ENCODE peak calls at places on chromosomes 16 and 17, in ten cellular contexts. One of them, this sample, is unnamed.

GRCh38 chr17:5500804-5501391 is 14.5 kb downstream of the MIS12 start:
- DNase-seq in body of pancreas: peak
- DNase-seq in prostate gland: peak
- DNase-seq in testis: peak
- DNase-seq in A549: peak
- DNase-seq in H1: peak
- DNase-seq in right lobe of liver: peak
- DNase-seq in sigmoid colon: peak
- DNase-seq in adrenal gland: peak
- DNase-seq in ovary: peak
- DNase-seq in this sample: peak

GRCh38 chr17:77872199-77872598 is 86.3 kb upstream of the TNRC6C start:
- DNase-seq in body of pancreas: no peak
- DNase-seq in prostate gland: no peak
- DNase-seq in testis: no peak
- DNase-seq in A549: no peak
- DNase-seq in H1: no peak
- DNase-seq in right lobe of liver: no peak
- DNase-seq in sigmoid colon: no peak
- DNase-seq in adrenal gland: no peak
- DNase-seq in ovary: no peak
- DNase-seq in this sample: no peak

GRCh38 chr17:5260542-5260941 is 21.5 kb upstream of the RABEP1 start:
- DNase-seq in body of pancreas: no peak
- DNase-seq in prostate gland: no peak
- DNase-seq in testis: no peak
- DNase-seq in A549: no peak
- DNase-seq in H1: no peak
- DNase-seq in right lobe of liver: no peak
- DNase-seq in sigmoid colon: no peak
- DNase-seq in adrenal gland: no peak
- DNase-seq in ovary: no peak
- DNase-seq in this sample: no peak

GRCh38 chr17:79852748-79853147 is 13.5 kb upstream of the CBX4 start:
- DNase-seq in body of pancreas: peak
- DNase-seq in prostate gland: no peak
- DNase-seq in testis: no peak
- DNase-seq in A549: peak
- DNase-seq in H1: no peak
- DNase-seq in right lobe of liver: no peak
- DNase-seq in sigmoid colon: no peak
- DNase-seq in adrenal gland: no peak
- DNase-seq in ovary: no peak
- DNase-seq in this sample: no peak

GRCh38 chr17:3549610-3550162 is 7.9 kb downstream of the TRPV3 start:
- DNase-seq in body of pancreas: no peak
- DNase-seq in prostate gland: no peak
- DNase-seq in testis: no peak
- DNase-seq in A549: no peak
- DNase-seq in H1: no peak
- DNase-seq in right lobe of liver: no peak
- DNase-seq in sigmoid colon: no peak
- DNase-seq in adrenal gland: no peak
- DNase-seq in ovary: no peak
- DNase-seq in this sample: no peak

GRCh38 chr16:5944971-5945370 is 847.4 kb upstream of the EEF2KMT start:
- DNase-seq in body of pancreas: no peak
- DNase-seq in prostate gland: no peak
- DNase-seq in testis: no peak
- DNase-seq in A549: no peak
- DNase-seq in H1: no peak
- DNase-seq in right lobe of liver: no peak
- DNase-seq in sigmoid colon: no peak
- DNase-seq in adrenal gland: no peak
- DNase-seq in ovary: no peak
- DNase-seq in this sample: no peak

GRCh38 chr17:56635640-56636039 is 42.1 kb downstream of the NOG start:
- DNase-seq in body of pancreas: no peak
- DNase-seq in prostate gland: no peak
- DNase-seq in testis: no peak
- DNase-seq in A549: no peak
- DNase-seq in H1: no peak
- DNase-seq in right lobe of liver: no peak
- DNase-seq in sigmoid colon: no peak
- DNase-seq in adrenal gland: no peak
- DNase-seq in ovary: no peak
- DNase-seq in this sample: no peak

GRCh38 chr16:86517033-86517432 is 6.7 kb downstream of the FOXF1 start:
- DNase-seq in body of pancreas: no peak
- DNase-seq in prostate gland: no peak
- DNase-seq in testis: no peak
- DNase-seq in A549: no peak
- DNase-seq in H1: no peak
- DNase-seq in right lobe of liver: no peak
- DNase-seq in sigmoid colon: peak
- DNase-seq in adrenal gland: no peak
- DNase-seq in ovary: no peak
- DNase-seq in this sample: no peak

GRCh38 chr16:15847621-15848175 is 9.1 kb downstream of the MYH11 start:
- DNase-seq in body of pancreas: no peak
- DNase-seq in prostate gland: no peak
- DNase-seq in testis: no peak
- DNase-seq in A549: no peak
- DNase-seq in H1: no peak
- DNase-seq in right lobe of liver: no peak
- DNase-seq in sigmoid colon: peak
- DNase-seq in adrenal gland: no peak
- DNase-seq in ovary: no peak
- DNase-seq in this sample: no peak

GRCh38 chr17:164536-165235 is 16.8 kb downstream of the DOC2B start:
- DNase-seq in body of pancreas: peak
- DNase-seq in prostate gland: no peak
- DNase-seq in testis: peak
- DNase-seq in A549: peak
- DNase-seq in H1: no peak
- DNase-seq in right lobe of liver: peak
- DNase-seq in sigmoid colon: no peak
- DNase-seq in adrenal gland: peak
- DNase-seq in ovary: peak
- DNase-seq in this sample: no peak

GRCh38 chr16:57544129-57544653 is 1.7 kb downstream of the ADGRG5 start:
- DNase-seq in body of pancreas: peak
- DNase-seq in prostate gland: no peak
- DNase-seq in testis: no peak
- DNase-seq in A549: no peak
- DNase-seq in H1: no peak
- DNase-seq in right lobe of liver: peak
- DNase-seq in sigmoid colon: no peak
- DNase-seq in adrenal gland: peak
- DNase-seq in ovary: no peak
- DNase-seq in this sample: peak

GRCh38 chr16:53087101-53087500 is 32.3 kb downstream of the CHD9 start:
- DNase-seq in body of pancreas: no peak
- DNase-seq in prostate gland: no peak
- DNase-seq in testis: no peak
- DNase-seq in A549: no peak
- DNase-seq in H1: no peak
- DNase-seq in right lobe of liver: no peak
- DNase-seq in sigmoid colon: no peak
- DNase-seq in adrenal gland: no peak
- DNase-seq in ovary: no peak
- DNase-seq in this sample: no peak

GRCh38 chr16:84635702-84636101 is 12.6 kb upstream of the KLHL36 start:
- DNase-seq in body of pancreas: no peak
- DNase-seq in prostate gland: no peak
- DNase-seq in testis: no peak
- DNase-seq in A549: no peak
- DNase-seq in H1: no peak
- DNase-seq in right lobe of liver: no peak
- DNase-seq in sigmoid colon: no peak
- DNase-seq in adrenal gland: no peak
- DNase-seq in ovary: no peak
- DNase-seq in this sample: no peak

GRCh38 chr17:80095038-80095843 is 6.1 kb upstream of the GAA start:
- DNase-seq in body of pancreas: no peak
- DNase-seq in prostate gland: no peak
- DNase-seq in testis: no peak
- DNase-seq in A549: no peak
- DNase-seq in H1: no peak
- DNase-seq in right lobe of liver: peak
- DNase-seq in sigmoid colon: peak
- DNase-seq in adrenal gland: no peak
- DNase-seq in ovary: no peak
- DNase-seq in this sample: no peak

DNA sequence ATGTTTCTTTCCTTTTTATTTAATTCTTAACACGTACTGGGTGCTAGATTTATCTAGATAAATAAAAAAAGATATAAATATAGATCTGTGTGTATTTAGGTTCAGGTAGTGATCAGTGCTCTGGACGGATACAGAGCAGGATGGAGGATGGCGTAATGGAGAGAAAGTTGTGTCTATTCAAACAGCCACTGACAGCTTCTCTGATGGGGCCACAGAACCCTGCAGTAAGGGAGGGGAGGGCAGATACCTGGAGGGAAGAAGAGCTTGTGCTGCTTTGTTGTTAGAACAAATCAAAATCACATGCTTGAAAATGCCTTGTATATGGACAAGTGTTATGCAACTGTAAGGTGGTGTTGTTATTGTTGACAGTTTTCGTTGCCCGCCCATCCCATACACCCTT is 170.2 kb downstream of the UTP18 start:
- DNase-seq in body of pancreas: no peak
- DNase-seq in prostate gland: no peak
- DNase-seq in testis: no peak
- DNase-seq in A549: no peak
- DNase-seq in H1: no peak
- DNase-seq in right lobe of liver: no peak
- DNase-seq in sigmoid colon: no peak
- DNase-seq in adrenal gland: no peak
- DNase-seq in ovary: no peak
- DNase-seq in this sample: no peak
- H3K27ac ChIP-seq in body of pancreas: no peak
- H3K27ac ChIP-seq in prostate gland: no peak
- H3K27ac ChIP-seq in testis: no peak
- H3K27ac ChIP-seq in A549: no peak
- H3K27ac ChIP-seq in H1: no peak
- H3K27ac ChIP-seq in right lobe of liver: no peak
- H3K27ac ChIP-seq in sigmoid colon: no peak
- H3K27ac ChIP-seq in adrenal gland: no peak
- H3K27ac ChIP-seq in ovary: no peak
- H3K27ac ChIP-seq in this sample: no peak

GRCh38 chr16:29809031-29809747 is 2.8 kb upstream of the PRRT2 start:
- DNase-seq in body of pancreas: no peak
- DNase-seq in prostate gland: no peak
- DNase-seq in testis: no peak
- DNase-seq in A549: no peak
- DNase-seq in H1: no peak
- DNase-seq in right lobe of liver: no peak
- DNase-seq in sigmoid colon: no peak
- DNase-seq in adrenal gland: peak
- DNase-seq in ovary: peak
- DNase-seq in this sample: no peak
- H3K4me3 ChIP-seq in body of pancreas: no peak
- H3K4me3 ChIP-seq in prostate gland: peak
- H3K4me3 ChIP-seq in testis: no peak
- H3K4me3 ChIP-seq in A549: no peak
- H3K4me3 ChIP-seq in H1: peak
- H3K4me3 ChIP-seq in right lobe of liver: no peak
- H3K4me3 ChIP-seq in sigmoid colon: no peak
- H3K4me3 ChIP-seq in adrenal gland: no peak
- H3K4me3 ChIP-seq in ovary: no peak
- H3K4me3 ChIP-seq in this sample: peak

GRCh38 chr16:81315271-81316175 is 761 bp downstream of the GAN start:
- DNase-seq in body of pancreas: peak
- DNase-seq in prostate gland: peak
- DNase-seq in testis: peak
- DNase-seq in A549: peak
- DNase-seq in H1: no peak
- DNase-seq in right lobe of liver: peak
- DNase-seq in sigmoid colon: peak
- DNase-seq in adrenal gland: peak
- DNase-seq in ovary: peak
- DNase-seq in this sample: no peak
- TF ChIP-seq POLR2A in body of pancreas: no peak
- TF ChIP-seq POLR2A in prostate gland: peak
- TF ChIP-seq POLR2A in testis: no peak
- TF ChIP-seq POLR2A in A549: no peak
- TF ChIP-seq POLR2A in H1: no peak
- TF ChIP-seq POLR2A in right lobe of liver: no peak
- TF ChIP-seq POLR2A in sigmoid colon: no peak
- TF ChIP-seq POLR2A in adrenal gland: peak
- TF ChIP-seq POLR2A in ovary: no peak
- TF ChIP-seq POLR2A in this sample: no peak

GRCh38 chr17:17603895-17604225 is 12.4 kb upstream of the PEMT start:
- DNase-seq in body of pancreas: no peak
- DNase-seq in prostate gland: no peak
- DNase-seq in testis: no peak
- DNase-seq in A549: no peak
- DNase-seq in H1: no peak
- DNase-seq in right lobe of liver: no peak
- DNase-seq in sigmoid colon: no peak
- DNase-seq in adrenal gland: no peak
- DNase-seq in ovary: no peak
- DNase-seq in this sample: no peak

GRCh38 chr17:17595755-17596154 is 4.2 kb upstream of the PEMT start:
- DNase-seq in body of pancreas: no peak
- DNase-seq in prostate gland: no peak
- DNase-seq in testis: no peak
- DNase-seq in A549: no peak
- DNase-seq in H1: no peak
- DNase-seq in right lobe of liver: no peak
- DNase-seq in sigmoid colon: no peak
- DNase-seq in adrenal gland: no peak
- DNase-seq in ovary: no peak
- DNase-seq in this sample: no peak

GRCh38 chr17:17603178-17603894 is 11.8 kb upstream of the PEMT start:
- DNase-seq in body of pancreas: no peak
- DNase-seq in prostate gland: no peak
- DNase-seq in testis: no peak
- DNase-seq in A549: no peak
- DNase-seq in H1: no peak
- DNase-seq in right lobe of liver: no peak
- DNase-seq in sigmoid colon: no peak
- DNase-seq in adrenal gland: no peak
- DNase-seq in ovary: no peak
- DNase-seq in this sample: no peak

GRCh38 chr17:17598003-17598402 is 6.5 kb upstream of the PEMT start:
- DNase-seq in body of pancreas: no peak
- DNase-seq in prostate gland: no peak
- DNase-seq in testis: no peak
- DNase-seq in A549: no peak
- DNase-seq in H1: no peak
- DNase-seq in right lobe of liver: no peak
- DNase-seq in sigmoid colon: no peak
- DNase-seq in adrenal gland: no peak
- DNase-seq in ovary: no peak
- DNase-seq in this sample: no peak

DNA sequence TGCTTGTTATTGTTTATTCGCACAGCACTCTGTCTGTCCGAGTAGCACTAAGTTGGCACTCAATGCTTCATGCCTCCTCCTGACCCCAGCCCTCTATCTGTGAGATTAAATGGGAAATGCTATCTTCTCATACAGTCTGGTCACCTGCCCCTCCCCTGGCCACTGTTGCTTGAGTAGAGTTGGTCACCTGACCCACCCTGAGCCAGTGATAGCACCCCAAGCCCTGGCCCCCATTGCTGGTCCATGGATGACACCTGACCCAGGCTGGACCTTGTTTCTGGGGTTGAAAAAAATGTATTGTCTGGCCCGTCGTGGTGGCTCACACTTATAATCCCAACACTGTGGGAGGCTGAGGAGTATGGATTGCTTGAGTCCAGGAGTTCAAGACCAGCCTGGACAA is 8.5 kb upstream of the PEMT start:
- DNase-seq in body of pancreas: no peak
- DNase-seq in prostate gland: no peak
- DNase-seq in testis: no peak
- DNase-seq in A549: no peak
- DNase-seq in H1: no peak
- DNase-seq in right lobe of liver: no peak
- DNase-seq in sigmoid colon: no peak
- DNase-seq in adrenal gland: no peak
- DNase-seq in ovary: no peak
- DNase-seq in this sample: no peak
- H3K27ac ChIP-seq in body of pancreas: no peak
- H3K27ac ChIP-seq in prostate gland: no peak
- H3K27ac ChIP-seq in testis: no peak
- H3K27ac ChIP-seq in A549: no peak
- H3K27ac ChIP-seq in H1: no peak
- H3K27ac ChIP-seq in right lobe of liver: no peak
- H3K27ac ChIP-seq in sigmoid colon: no peak
- H3K27ac ChIP-seq in adrenal gland: no peak
- H3K27ac ChIP-seq in ovary: no peak
- H3K27ac ChIP-seq in this sample: no peak

This sample was measured in vagina.